ENCODE peak calls at places on chromosome 7, in four cellular contexts. One of them, this sample, is unnamed.
A peak's percentile ranks its signal among the peaks of the same experiment; 100 is the strongest.

GRCh38 chr7:82015751-82016150 is 245.9 kb upstream of the HGF start:
- DNase-seq in A549: peak; percentile 37
- DNase-seq in K562: no peak
- DNase-seq in H1: no peak
- DNase-seq in this sample: no peak

GRCh38 chr7:123024989-123025758 is 29.7 kb upstream of the TAS2R16 start:
- DNase-seq in A549: no peak
- DNase-seq in K562: no peak
- DNase-seq in H1: no peak
- DNase-seq in this sample: no peak

GRCh38 chr7:1500064-1500807 is 4.0 kb downstream of the INTS1 start:
- DNase-seq in A549: no peak
- DNase-seq in K562: no peak
- DNase-seq in H1: no peak
- DNase-seq in this sample: no peak

GRCh38 chr7:149741629-149742028 is 31.8 kb downstream of the ZNF467 start:
- DNase-seq in A549: no peak
- DNase-seq in K562: no peak
- DNase-seq in H1: peak; percentile 43
- DNase-seq in this sample: no peak

GRCh38 chr7:74360008-74360407 is 70.8 kb downstream of the CLIP2 start:
- DNase-seq in A549: no peak
- DNase-seq in K562: no peak
- DNase-seq in H1: no peak
- DNase-seq in this sample: no peak

GRCh38 chr7:12771378-12771877 is 84.0 kb downstream of the ARL4A start:
- DNase-seq in A549: no peak
- DNase-seq in K562: peak; percentile 15
- DNase-seq in H1: no peak
- DNase-seq in this sample: no peak

GRCh38 chr7:156558198-156558597 is 82.4 kb upstream of the RNF32 start:
- DNase-seq in A549: peak; percentile 53
- DNase-seq in K562: no peak
- DNase-seq in H1: no peak
- DNase-seq in this sample: no peak

GRCh38 chr7:121016976-121017375 is 28.5 kb downstream of the CPED1 start:
- DNase-seq in A549: peak; percentile 4
- DNase-seq in K562: no peak
- DNase-seq in H1: no peak
- DNase-seq in this sample: no peak

GRCh38 chr7:27182861-27183681 is 2.0 kb downstream of the HOXA11 start:
- DNase-seq in A549: no peak
- DNase-seq in K562: no peak
- DNase-seq in H1: peak; percentile 63
- DNase-seq in this sample: no peak

GRCh38 chr7:128701062-128701785 is 29.1 kb downstream of the GARIN1A start:
- DNase-seq in A549: no peak
- DNase-seq in K562: no peak
- DNase-seq in H1: no peak
- DNase-seq in this sample: no peak

DNA sequence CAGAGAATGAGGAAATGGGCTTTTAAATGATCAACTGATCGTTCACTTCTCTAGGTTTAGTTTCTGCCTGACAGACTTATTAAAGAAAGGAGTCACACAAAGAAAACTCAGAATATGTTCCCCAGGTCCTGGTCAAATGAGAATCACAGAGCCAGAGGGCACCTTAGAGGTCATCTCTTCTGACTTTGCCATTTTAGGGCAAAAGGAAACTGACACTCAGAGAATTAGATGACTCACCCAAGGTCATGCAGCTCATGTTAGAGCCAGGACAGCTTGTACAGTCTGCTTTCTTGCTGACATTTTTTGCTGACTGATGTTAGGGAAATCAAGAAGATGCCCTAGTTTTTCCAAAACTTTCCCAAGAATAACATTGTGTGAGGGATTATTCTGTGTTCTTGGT is 312.7 kb upstream of the SP8 start:
- DNase-seq in A549: no peak
- DNase-seq in K562: no peak
- DNase-seq in H1: no peak
- DNase-seq in this sample: no peak
- TF ChIP-seq POLR2A in A549: no peak
- TF ChIP-seq POLR2A in K562: no peak
- TF ChIP-seq POLR2A in H1: no peak
- TF ChIP-seq POLR2A in this sample: no peak

DNA sequence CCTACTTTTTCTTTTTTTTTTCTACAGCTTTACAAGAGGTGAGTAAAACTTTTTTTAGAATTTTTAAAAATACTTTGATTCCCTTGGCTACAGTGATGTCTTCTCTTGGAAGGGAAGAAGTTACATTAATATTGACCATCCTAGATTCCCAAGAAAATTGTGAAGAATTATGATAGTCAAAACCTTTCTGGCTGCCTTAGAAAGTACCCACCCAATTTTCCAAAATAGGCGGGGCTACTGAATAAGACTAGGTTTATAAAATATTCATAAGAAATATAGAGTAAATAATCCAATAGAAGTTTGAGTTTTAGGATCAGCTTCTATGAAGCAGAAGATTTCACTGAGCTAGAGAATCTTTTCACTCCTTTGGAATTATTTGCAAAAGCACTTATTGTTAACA is 3.0 kb downstream of the COL1A2 start:
- DNase-seq in A549: no peak
- DNase-seq in K562: no peak
- DNase-seq in H1: no peak
- DNase-seq in this sample: no peak
- TF ChIP-seq RNF2 in A549: no peak
- TF ChIP-seq RNF2 in K562: no peak
- TF ChIP-seq RNF2 in H1: no peak
- TF ChIP-seq RNF2 in this sample: no peak

GRCh38 chr7:97971990-97972943 is 17.7 kb downstream of the OCM2 start:
- DNase-seq in A549: peak; percentile 85
- DNase-seq in K562: peak; percentile 94
- DNase-seq in H1: peak; percentile 69
- DNase-seq in this sample: peak; percentile 71
- TF ChIP-seq POLR2A in A549: peak; percentile 59
- TF ChIP-seq POLR2A in K562: peak; percentile 86
- TF ChIP-seq POLR2A in H1: peak; percentile 23
- TF ChIP-seq POLR2A in this sample: peak; percentile 53

DNA sequence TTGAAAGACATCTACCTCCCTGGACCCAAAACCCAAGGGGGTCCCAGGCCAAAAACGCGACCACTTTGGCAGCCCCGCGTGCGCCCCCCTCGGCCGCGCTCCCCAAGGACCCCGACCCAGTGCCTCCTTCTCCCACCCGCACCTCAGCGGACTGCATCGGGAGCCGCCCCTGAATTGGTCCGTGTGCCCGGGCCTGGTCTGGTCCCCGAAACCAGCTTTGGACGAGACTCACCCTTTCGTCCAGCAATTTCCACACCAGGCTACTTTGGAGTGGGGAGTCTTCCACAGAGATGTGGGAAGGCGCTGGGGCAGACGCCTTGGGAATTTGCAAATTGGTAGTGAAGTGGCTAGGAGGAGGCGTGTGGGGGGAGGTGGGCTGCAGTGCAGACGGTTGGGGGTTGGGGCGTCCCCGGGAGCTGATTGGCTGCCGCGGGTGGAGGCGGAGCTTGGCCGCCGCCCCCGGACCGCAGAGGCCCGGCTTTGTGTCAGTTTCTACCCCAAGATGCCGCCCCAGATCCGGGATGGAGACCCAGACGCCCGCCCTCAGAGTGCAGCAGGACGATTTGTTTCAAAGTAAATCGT is 16.9 kb downstream of the TCAF1 start:
- DNase-seq in A549: no peak
- DNase-seq in K562: peak; percentile 95
- DNase-seq in H1: peak; percentile 88
- DNase-seq in this sample: no peak
- TF ChIP-seq RNF2 in A549: no peak
- TF ChIP-seq RNF2 in K562: no peak
- TF ChIP-seq RNF2 in H1: no peak
- TF ChIP-seq RNF2 in this sample: no peak

GRCh38 chr7:6639627-6640026 is 2.5 kb downstream of the ZNF316 start:
- DNase-seq in A549: no peak
- DNase-seq in K562: no peak
- DNase-seq in H1: no peak
- DNase-seq in this sample: no peak

GRCh38 chr7:6639032-6639431 is 1.9 kb downstream of the ZNF316 start:
- DNase-seq in A549: no peak
- DNase-seq in K562: no peak
- DNase-seq in H1: no peak
- DNase-seq in this sample: no peak

GRCh38 chr7:6634021-6634420 is 3.1 kb upstream of the ZNF316 start:
- DNase-seq in A549: no peak
- DNase-seq in K562: no peak
- DNase-seq in H1: no peak
- DNase-seq in this sample: no peak

GRCh38 chr7:6637544-6638229 is 569 bp downstream of the ZNF316 start:
- DNase-seq in A549: peak; percentile 29
- DNase-seq in K562: peak; percentile 95
- DNase-seq in H1: peak; percentile 66
- DNase-seq in this sample: peak; percentile 39

GRCh38 chr7:6636741-6637543 is at the start of gene ZNF316:
- DNase-seq in A549: peak; percentile 33
- DNase-seq in K562: peak; percentile 88
- DNase-seq in H1: no peak
- DNase-seq in this sample: no peak
- TF ChIP-seq POLR2A in A549: peak; percentile 61
- TF ChIP-seq POLR2A in K562: peak; percentile 56
- TF ChIP-seq POLR2A in H1: no peak
- TF ChIP-seq POLR2A in this sample: no peak

DNA sequence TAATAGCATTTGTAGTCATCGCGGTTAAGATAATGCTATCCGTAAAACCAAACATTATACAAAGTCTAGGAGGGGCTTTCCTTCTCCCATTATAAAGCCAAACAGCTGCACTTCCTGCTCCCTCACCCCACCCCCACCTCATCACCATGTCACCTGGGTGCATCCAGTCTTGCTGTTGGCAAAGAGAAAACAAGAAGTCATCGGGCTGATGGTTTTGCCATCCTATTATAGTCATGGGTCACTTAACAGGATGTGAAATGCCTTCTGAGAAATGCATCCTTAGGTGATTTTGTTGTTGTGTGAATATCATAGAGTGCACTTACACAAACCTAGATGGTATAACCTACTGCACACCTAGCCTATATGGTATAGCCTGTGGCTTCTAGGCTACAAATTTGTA is 157.0 kb downstream of the BMPER start:
- DNase-seq in A549: no peak
- DNase-seq in K562: no peak
- DNase-seq in H1: no peak
- DNase-seq in this sample: no peak
- TF ChIP-seq RNF2 in A549: no peak
- TF ChIP-seq RNF2 in K562: no peak
- TF ChIP-seq RNF2 in H1: no peak
- TF ChIP-seq RNF2 in this sample: no peak

GRCh38 chr7:114933665-114934064 is 11.8 kb downstream of the MDFIC start:
- DNase-seq in A549: no peak
- DNase-seq in K562: no peak
- DNase-seq in H1: no peak
- DNase-seq in this sample: no peak
- TF ChIP-seq POLR2A in A549: no peak
- TF ChIP-seq POLR2A in K562: no peak
- TF ChIP-seq POLR2A in H1: no peak
- TF ChIP-seq POLR2A in this sample: no peak

DNA sequence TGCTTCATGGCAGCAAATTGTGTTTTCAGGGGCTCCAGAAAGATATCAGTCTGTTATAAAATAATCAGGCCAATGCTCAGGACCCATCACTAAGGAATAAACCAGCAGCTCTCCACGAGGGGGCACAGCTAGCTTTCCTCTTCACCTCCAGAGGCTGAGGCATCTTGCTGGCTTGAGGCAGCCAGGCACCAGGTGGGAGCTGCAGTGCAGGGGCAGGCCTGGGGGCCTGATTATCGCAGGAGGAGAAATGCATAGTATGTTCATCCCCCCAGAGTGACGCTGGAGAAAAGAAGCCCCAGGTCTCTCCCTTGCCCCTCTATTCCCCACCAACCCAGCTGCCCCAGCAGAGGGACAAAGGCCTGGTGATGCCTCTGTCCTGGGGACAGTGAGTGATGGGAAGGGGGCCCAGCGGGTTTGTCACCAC is 128.3 kb upstream of the FAM20C start:
- DNase-seq in A549: peak; percentile 41
- DNase-seq in K562: peak; percentile 45
- DNase-seq in H1: no peak
- DNase-seq in this sample: peak; percentile 18
- TF ChIP-seq RNF2 in A549: no peak
- TF ChIP-seq RNF2 in K562: no peak
- TF ChIP-seq RNF2 in H1: no peak
- TF ChIP-seq RNF2 in this sample: no peak

DNA sequence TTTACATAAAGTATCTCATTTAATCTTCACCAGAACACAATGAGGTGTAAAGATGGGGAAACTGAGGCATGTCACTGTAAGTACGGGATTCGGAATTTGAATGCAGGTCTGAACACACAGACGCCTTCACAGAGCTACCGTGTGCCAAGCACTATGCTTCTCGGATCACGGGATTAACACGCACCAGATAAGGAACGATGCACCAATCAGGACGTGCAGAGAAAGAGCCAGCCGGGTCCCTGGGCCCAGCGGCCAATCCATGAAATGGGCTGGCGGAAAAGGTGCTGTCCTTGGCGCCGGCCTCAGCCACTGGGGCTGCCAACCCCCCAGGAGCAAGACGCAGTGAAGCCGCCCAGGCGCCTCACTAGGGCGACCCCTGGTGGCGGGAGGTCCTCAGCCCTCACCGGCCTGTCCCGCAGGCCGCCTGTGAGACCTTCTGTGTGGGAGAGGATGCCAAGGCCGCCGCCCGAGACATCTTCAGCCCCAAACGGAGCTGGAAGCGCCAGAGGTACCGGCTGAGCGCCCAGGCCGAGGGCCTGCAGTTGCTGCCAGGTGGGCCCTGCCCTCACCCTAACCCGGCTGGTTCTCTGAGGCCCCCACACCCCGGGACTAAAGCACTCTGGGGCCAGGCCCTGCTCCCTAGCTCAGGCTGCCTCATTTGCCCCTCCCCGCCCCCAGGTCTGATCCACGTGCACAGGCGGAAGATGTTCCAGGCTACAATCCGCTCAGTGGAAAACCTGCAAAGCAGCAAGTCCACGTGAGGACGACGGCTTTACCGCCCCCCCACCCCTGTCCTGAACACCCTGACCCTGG is 15.6 kb downstream of the ATG9B start:
- DNase-seq in A549: peak; percentile 50
- DNase-seq in K562: peak; percentile 98
- DNase-seq in H1: peak; percentile 99
- DNase-seq in this sample: peak; percentile 47
- TF ChIP-seq POLR2A in A549: no peak
- TF ChIP-seq POLR2A in K562: peak; percentile 83
- TF ChIP-seq POLR2A in H1: no peak
- TF ChIP-seq POLR2A in this sample: no peak